ENCODE peak calls at places on chromosome 20, in nine cellular contexts. X, Y, N, L, H, W, D, F and M are unnamed samples.
A peak's percentile ranks its signal among the peaks of the same experiment; 100 is the strongest.

GRCh38 chr20:52941803-52942202 is 30.4 kb upstream of the TSHZ2 start:
- DNase-seq in X (no peak), Y (no peak), N (no peak), L (no peak), H (no peak), W (no peak), D (no peak), F (no peak), M (no peak)

GRCh38 chr20:32356935-32357868 is 929 bp upstream of the ASXL1 start:
- DNase-seq in X (peak; percentile 80), Y (no peak), N (no peak), L (no peak), H (peak; percentile 22), W (peak; percentile 22), D (no peak), F (peak; percentile 42), M (no peak)

GRCh38 chr20:61939691-61940360 is 125.9 kb downstream of the TAF4 start:
- DNase-seq in X (no peak), Y (no peak), N (no peak), L (no peak), H (peak; percentile 5), W (no peak), D (no peak), F (no peak), M (no peak)

GRCh38 chr20:32622585-32623468 is 37.7 kb upstream of the NOL4L start:
- DNase-seq in X (no peak), Y (no peak), N (no peak), L (no peak), H (no peak), W (peak; percentile 65), D (no peak), F (no peak), M (no peak)

GRCh38 chr20:53581444-53582311 is 12.0 kb downstream of the ZNF217 start:
- DNase-seq in X (no peak), Y (no peak), N (no peak), L (no peak), H (peak; percentile 19), W (no peak), D (no peak), F (no peak), M (peak; percentile 52)

GRCh38 chr20:478010-478948 is 15.9 kb upstream of the TBC1D20 start:
- DNase-seq in X (no peak), Y (no peak), N (no peak), L (no peak), H (no peak), W (no peak), D (peak; percentile 12), F (peak; percentile 46), M (no peak)

GRCh38 chr20:11352041-11352440 is 565.7 kb upstream of the BTBD3 start:
- DNase-seq in X (no peak), Y (no peak), N (no peak), L (no peak), H (no peak), W (no peak), D (no peak), F (no peak), M (no peak)

GRCh38 chr20:61426361-61426760 is 174.3 kb downstream of the CDH4 start:
- DNase-seq in X (no peak), Y (no peak), N (no peak), L (no peak), H (no peak), W (no peak), D (no peak), F (peak; percentile 33), M (no peak)

GRCh38 chr20:3157817-3158216 is 1.8 kb downstream of the FASTKD5 start:
- DNase-seq in X (no peak), Y (no peak), N (no peak), L (no peak), H (no peak), W (no peak), D (no peak), F (no peak), M (no peak)

GRCh38 chr20:3160418-3160817 is 753 bp upstream of the FASTKD5 start:
- DNase-seq in X (no peak), Y (no peak), N (no peak), L (no peak), H (no peak), W (no peak), D (no peak), F (no peak), M (no peak)

GRCh38 chr20:3161316-3162079 is 1.8 kb upstream of the FASTKD5 start:
- DNase-seq in X (no peak), Y (no peak), N (no peak), L (no peak), H (no peak), W (peak; percentile 25), D (no peak), F (no peak), M (no peak)

GRCh38 chr20:3156811-3157619 is 2.6 kb downstream of the FASTKD5 start:
- DNase-seq in X (no peak), Y (no peak), N (no peak), L (no peak), H (no peak), W (no peak), D (no peak), F (no peak), M (peak; percentile 50)

DNA sequence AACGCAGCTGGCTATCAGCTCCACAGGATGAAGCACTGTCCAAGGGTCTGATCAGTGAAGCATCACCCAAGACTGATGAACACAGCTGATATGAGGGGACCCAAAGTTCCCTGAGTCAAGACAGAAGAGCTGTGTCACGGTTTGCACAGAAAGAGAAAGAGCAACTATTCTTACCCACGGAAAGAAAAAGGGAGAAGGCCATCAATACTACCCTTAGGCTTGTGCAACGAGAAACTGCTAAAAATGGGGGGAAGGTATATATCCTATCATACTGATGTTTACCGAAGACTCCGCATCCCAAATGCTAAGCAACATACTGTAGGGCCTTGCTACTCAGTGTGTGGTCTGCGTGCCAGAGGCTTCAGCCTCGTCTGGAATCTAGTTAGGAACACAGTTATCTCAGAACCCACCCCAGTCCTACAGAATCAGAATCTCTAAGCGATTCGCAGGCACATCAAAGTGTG is 665 bp downstream of the FASTKD5 start:
- DNase-seq in X (no peak), Y (no peak), N (no peak), L (no peak), H (no peak), W (peak; percentile 23), D (no peak), F (no peak), M (no peak)
- H3K4me3 ChIP-seq in X (peak overlapping the region; percentile 95), Y (peak overlapping the region; percentile 98), N (peak overlapping the region; percentile 88), L (peak overlapping the region; percentile 85), H (peak overlapping the region; percentile 83), W (peak overlapping the region; percentile 98), D (peak overlapping the region; percentile 90), F (peak overlapping the region; percentile 93), M (peak overlapping the region; percentile 97)

GRCh38 chr20:19885981-19886665 is 128.1 kb downstream of the RIN2 start:
- DNase-seq in X (peak; percentile 28), Y (no peak), N (no peak), L (peak; percentile 79), H (peak; percentile 61), W (no peak), D (peak; percentile 41), F (peak; percentile 47), M (no peak)

GRCh38 chr20:19885576-19885956 is 127.5 kb downstream of the RIN2 start:
- DNase-seq in X (no peak), Y (no peak), N (no peak), L (no peak), H (no peak), W (no peak), D (no peak), F (no peak), M (no peak)

GRCh38 chr20:19887566-19888268 is 129.4 kb upstream of the NAA20 start:
- DNase-seq in X (no peak), Y (no peak), N (no peak), L (no peak), H (no peak), W (no peak), D (no peak), F (peak; percentile 62), M (no peak)

GRCh38 chr20:19888269-19888669 is 128.9 kb upstream of the NAA20 start:
- DNase-seq in X (no peak), Y (no peak), N (no peak), L (peak; percentile 66), H (peak; percentile 33), W (no peak), D (no peak), F (no peak), M (no peak)

GRCh38 chr20:19886666-19887288 is 128.7 kb downstream of the RIN2 start:
- DNase-seq in X (peak; percentile 35), Y (no peak), N (no peak), L (no peak), H (no peak), W (no peak), D (peak; percentile 34), F (no peak), M (no peak)
- TF ChIP-seq CTCF in X (peak; percentile 25), Y (no peak), N (peak; percentile 18), L (no peak), H (no peak), W (peak; percentile 17), D (peak; percentile 31), F (no peak), M (no peak)

GRCh38 chr20:46361811-46362210 is 44.6 kb downstream of the ELMO2 start:
- DNase-seq in X (no peak), Y (no peak), N (no peak), L (no peak), H (no peak), W (no peak), D (no peak), F (no peak), M (no peak)

GRCh38 chr20:46363874-46364669 is 42.3 kb downstream of the ELMO2 start:
- DNase-seq in X (peak; percentile 94), Y (peak; percentile 18), N (peak; percentile 49), L (peak; percentile 94), H (peak; percentile 86), W (peak; percentile 97), D (peak; percentile 80), F (peak; percentile 87), M (peak; percentile 88)

GRCh38 chr20:46364670-46365482 is 41.5 kb downstream of the ELMO2 start:
- DNase-seq in X (no peak), Y (no peak), N (no peak), L (peak; percentile 64), H (no peak), W (no peak), D (no peak), F (no peak), M (no peak)

GRCh38 chr20:46361386-46361785 is 45.0 kb downstream of the ELMO2 start:
- DNase-seq in X (no peak), Y (no peak), N (no peak), L (no peak), H (no peak), W (no peak), D (no peak), F (no peak), M (no peak)

DNA sequence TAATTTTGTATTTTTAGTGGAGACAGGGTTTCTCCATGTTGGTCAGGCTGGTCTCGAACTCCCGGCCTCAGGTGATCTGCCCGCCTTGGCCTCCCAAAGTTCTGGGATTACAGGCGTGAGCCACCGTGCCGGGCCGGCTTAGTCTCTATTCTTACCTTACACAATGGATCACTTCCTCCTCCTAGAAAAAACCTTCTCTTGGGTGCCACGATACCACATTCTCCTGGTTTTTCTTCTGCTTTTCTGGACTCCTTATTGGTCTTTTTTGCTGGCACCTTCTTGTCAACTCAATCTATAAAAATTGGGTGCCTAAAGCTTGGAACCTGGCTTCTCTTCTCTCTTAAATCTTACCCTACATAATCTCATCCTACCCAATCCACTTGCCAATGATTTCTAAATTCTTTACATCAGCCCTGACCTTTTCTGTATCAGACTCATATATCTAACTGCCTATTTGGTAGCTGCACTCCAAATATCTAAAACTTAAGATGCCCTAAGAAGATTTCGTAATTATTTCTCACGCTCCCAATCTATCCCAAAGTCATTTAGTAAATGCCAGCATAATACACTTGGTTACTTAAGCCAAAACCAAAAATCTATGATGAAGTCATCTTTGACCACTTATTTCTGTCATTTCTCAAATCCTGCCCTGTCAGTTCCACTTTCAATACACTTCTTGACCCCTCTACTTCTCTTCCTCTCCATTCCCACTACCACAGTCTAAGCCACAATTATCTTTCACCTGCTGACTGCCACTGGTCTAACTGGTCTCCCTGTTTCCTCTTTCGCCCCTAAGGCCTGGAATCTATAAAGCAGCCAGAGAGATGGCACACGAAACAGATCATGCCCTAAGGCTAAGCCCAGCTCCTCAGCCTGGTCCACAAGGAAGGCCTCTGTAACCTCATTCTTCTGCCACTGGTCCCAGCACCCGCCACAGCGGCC is 43.2 kb downstream of the ELMO2 start:
- DNase-seq in X (no peak), Y (no peak), N (no peak), L (no peak), H (no peak), W (no peak), D (no peak), F (no peak), M (no peak)
- H3K36me3 ChIP-seq in X (no peaks in the 10 kb centered on the region), Y (peaks cover 46% of the 10 kb centered on the region), N (peaks cover 21% of the 10 kb centered on the region), L (peaks cover 34% of the 10 kb centered on the region), H (peaks cover 13% of the 10 kb centered on the region), W (peaks cover 49% of the 10 kb centered on the region), D (peaks cover 2% of the 10 kb centered on the region), F (peaks cover 6% of the 10 kb centered on the region), M (peaks cover 24% of the 10 kb centered on the region)

DNA sequence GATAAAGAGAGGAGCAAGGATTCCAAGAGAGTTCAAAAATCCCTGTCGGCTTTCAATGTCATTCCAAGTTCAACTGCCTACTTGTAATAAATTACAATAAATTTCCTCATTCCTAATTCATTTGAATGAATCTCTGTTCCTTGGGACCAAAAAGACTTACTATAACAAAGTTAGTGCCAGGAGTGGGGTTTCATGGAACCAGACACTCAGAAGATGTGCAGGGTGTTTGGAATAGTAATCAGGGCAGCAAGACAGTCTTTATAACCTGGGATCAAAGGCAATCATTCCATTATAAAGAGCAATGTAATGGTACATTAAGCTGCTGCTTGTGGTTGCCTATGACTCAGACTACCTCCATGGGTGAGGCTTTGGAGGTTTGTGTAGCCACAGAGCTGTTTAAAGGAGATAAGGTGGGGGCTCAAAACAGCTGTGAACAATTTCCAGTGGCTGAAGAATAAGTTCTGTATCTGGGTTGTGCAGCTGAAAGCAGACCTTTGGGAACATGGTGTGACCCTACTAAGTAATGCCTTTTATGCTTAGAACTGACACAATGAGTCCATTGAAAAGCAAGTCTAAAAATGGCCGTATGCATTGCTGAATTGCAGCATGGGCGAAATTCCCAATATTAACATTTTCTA is 159.9 kb downstream of the LINC00237 start:
- DNase-seq in X (no peak), Y (no peak), N (no peak), L (no peak), H (no peak), W (no peak), D (peak; percentile 14), F (no peak), M (no peak)
- H3K4me3 ChIP-seq in X (no peak overlapping the region), Y (no peak overlapping the region), N (no peak overlapping the region), L (no peak overlapping the region), H (no peak overlapping the region), W (no peak overlapping the region), D (no peak overlapping the region), F (no peak overlapping the region), M (no peak overlapping the region)